ENCODE peak calls at places on chromosomes 2 and 18, in eight cellular contexts. One of them, this sample, is unnamed.

GRCh38 chr2:113240150-113240914 is 38.4 kb downstream of the PAX8 start:
- DNase-seq in ovary: peak; percentile 67
- DNase-seq in PC-3: peak; percentile 88
- DNase-seq in thyroid gland: peak; percentile 76
- DNase-seq in body of pancreas: peak; percentile 89
- DNase-seq in MM.1S: peak; percentile 27
- DNase-seq in CD8-positive, alpha-beta memory T cell: no peak
- DNase-seq in OCI-LY7: no peak
- DNase-seq in this sample: peak; percentile 96

GRCh38 chr2:1055014-1055595 is 104.5 kb downstream of the SNTG2 start:
- DNase-seq in ovary: no peak
- DNase-seq in PC-3: peak; percentile 19
- DNase-seq in thyroid gland: no peak
- DNase-seq in body of pancreas: no peak
- DNase-seq in MM.1S: no peak
- DNase-seq in CD8-positive, alpha-beta memory T cell: no peak
- DNase-seq in OCI-LY7: no peak
- DNase-seq in this sample: no peak

GRCh38 chr2:121771976-121772742 is 16.7 kb downstream of the TSN start:
- DNase-seq in ovary: no peak
- DNase-seq in PC-3: no peak
- DNase-seq in thyroid gland: no peak
- DNase-seq in body of pancreas: no peak
- DNase-seq in MM.1S: no peak
- DNase-seq in CD8-positive, alpha-beta memory T cell: no peak
- DNase-seq in OCI-LY7: peak; percentile 81
- DNase-seq in this sample: no peak

GRCh38 chr2:43251171-43251731 is 24.8 kb upstream of the ZFP36L2 start:
- DNase-seq in ovary: no peak
- DNase-seq in PC-3: no peak
- DNase-seq in thyroid gland: no peak
- DNase-seq in body of pancreas: no peak
- DNase-seq in MM.1S: no peak
- DNase-seq in CD8-positive, alpha-beta memory T cell: no peak
- DNase-seq in OCI-LY7: no peak
- DNase-seq in this sample: no peak

GRCh38 chr2:202700075-202700901 is 65.5 kb downstream of the FAM117B start:
- DNase-seq in ovary: no peak
- DNase-seq in PC-3: no peak
- DNase-seq in thyroid gland: no peak
- DNase-seq in body of pancreas: no peak
- DNase-seq in MM.1S: no peak
- DNase-seq in CD8-positive, alpha-beta memory T cell: no peak
- DNase-seq in OCI-LY7: no peak
- DNase-seq in this sample: no peak

GRCh38 chr2:41720702-41721344 is 327.0 kb upstream of the PKDCC start:
- DNase-seq in ovary: no peak
- DNase-seq in PC-3: no peak
- DNase-seq in thyroid gland: no peak
- DNase-seq in body of pancreas: no peak
- DNase-seq in MM.1S: no peak
- DNase-seq in CD8-positive, alpha-beta memory T cell: no peak
- DNase-seq in OCI-LY7: no peak
- DNase-seq in this sample: no peak

GRCh38 chr18:22499421-22499820 is 81.7 kb upstream of the CTAGE1 start:
- DNase-seq in ovary: no peak
- DNase-seq in PC-3: peak; percentile 77
- DNase-seq in thyroid gland: no peak
- DNase-seq in body of pancreas: no peak
- DNase-seq in MM.1S: no peak
- DNase-seq in CD8-positive, alpha-beta memory T cell: no peak
- DNase-seq in OCI-LY7: no peak
- DNase-seq in this sample: no peak

GRCh38 chr2:237731663-237732062 is 66.9 kb upstream of the RBM44 start:
- DNase-seq in ovary: no peak
- DNase-seq in PC-3: peak; percentile 73
- DNase-seq in thyroid gland: no peak
- DNase-seq in body of pancreas: no peak
- DNase-seq in MM.1S: no peak
- DNase-seq in CD8-positive, alpha-beta memory T cell: no peak
- DNase-seq in OCI-LY7: no peak
- DNase-seq in this sample: no peak

GRCh38 chr2:59789523-59789922 is 763.9 kb downstream of the BCL11A start:
- DNase-seq in ovary: no peak
- DNase-seq in PC-3: peak; percentile 8
- DNase-seq in thyroid gland: no peak
- DNase-seq in body of pancreas: no peak
- DNase-seq in MM.1S: no peak
- DNase-seq in CD8-positive, alpha-beta memory T cell: no peak
- DNase-seq in OCI-LY7: peak; percentile 4
- DNase-seq in this sample: no peak

GRCh38 chr2:120169020-120169419 is 54.2 kb downstream of the TMEM185B start:
- DNase-seq in ovary: no peak
- DNase-seq in PC-3: no peak
- DNase-seq in thyroid gland: no peak
- DNase-seq in body of pancreas: no peak
- DNase-seq in MM.1S: no peak
- DNase-seq in CD8-positive, alpha-beta memory T cell: no peak
- DNase-seq in OCI-LY7: no peak
- DNase-seq in this sample: no peak

GRCh38 chr2:8595821-8596600 is 85.8 kb upstream of the ID2 start:
- DNase-seq in ovary: peak; percentile 21
- DNase-seq in PC-3: no peak
- DNase-seq in thyroid gland: peak; percentile 36
- DNase-seq in body of pancreas: no peak
- DNase-seq in MM.1S: no peak
- DNase-seq in CD8-positive, alpha-beta memory T cell: no peak
- DNase-seq in OCI-LY7: no peak
- DNase-seq in this sample: no peak

GRCh38 chr18:57539702-57540101 is 46.8 kb downstream of the FECH start:
- DNase-seq in ovary: no peak
- DNase-seq in PC-3: no peak
- DNase-seq in thyroid gland: no peak
- DNase-seq in body of pancreas: peak; percentile 28
- DNase-seq in MM.1S: no peak
- DNase-seq in CD8-positive, alpha-beta memory T cell: no peak
- DNase-seq in OCI-LY7: no peak
- DNase-seq in this sample: no peak

GRCh38 chr2:136238552-136239346 is 120.8 kb upstream of the CXCR4 start:
- DNase-seq in ovary: no peak
- DNase-seq in PC-3: peak; percentile 68
- DNase-seq in thyroid gland: no peak
- DNase-seq in body of pancreas: no peak
- DNase-seq in MM.1S: peak; percentile 90
- DNase-seq in CD8-positive, alpha-beta memory T cell: peak; percentile 38
- DNase-seq in OCI-LY7: peak; percentile 97
- DNase-seq in this sample: no peak

GRCh38 chr2:65056990-65057375 is 767 bp downstream of the CEP68 start:
- DNase-seq in ovary: no peak
- DNase-seq in PC-3: no peak
- DNase-seq in thyroid gland: no peak
- DNase-seq in body of pancreas: no peak
- DNase-seq in MM.1S: peak; percentile 7
- DNase-seq in CD8-positive, alpha-beta memory T cell: no peak
- DNase-seq in OCI-LY7: peak; percentile 41
- DNase-seq in this sample: no peak

GRCh38 chr2:65061146-65061909 is 5.1 kb downstream of the CEP68 start:
- DNase-seq in ovary: no peak
- DNase-seq in PC-3: no peak
- DNase-seq in thyroid gland: no peak
- DNase-seq in body of pancreas: peak; percentile 78
- DNase-seq in MM.1S: no peak
- DNase-seq in CD8-positive, alpha-beta memory T cell: no peak
- DNase-seq in OCI-LY7: no peak
- DNase-seq in this sample: no peak

GRCh38 chr2:65056215-65056989 is at the start of gene CEP68:
- DNase-seq in ovary: peak; percentile 97
- DNase-seq in PC-3: peak; percentile 98
- DNase-seq in thyroid gland: peak; percentile 98
- DNase-seq in body of pancreas: peak; percentile 98
- DNase-seq in MM.1S: peak; percentile 98
- DNase-seq in CD8-positive, alpha-beta memory T cell: peak; percentile 94
- DNase-seq in OCI-LY7: peak; percentile 99
- DNase-seq in this sample: peak; percentile 97

GRCh38 chr2:65057391-65058052 is 1.3 kb downstream of the CEP68 start:
- DNase-seq in ovary: no peak
- DNase-seq in PC-3: peak; percentile 83
- DNase-seq in thyroid gland: no peak
- DNase-seq in body of pancreas: no peak
- DNase-seq in MM.1S: no peak
- DNase-seq in CD8-positive, alpha-beta memory T cell: peak; percentile 24
- DNase-seq in OCI-LY7: peak; percentile 46
- DNase-seq in this sample: no peak

DNA sequence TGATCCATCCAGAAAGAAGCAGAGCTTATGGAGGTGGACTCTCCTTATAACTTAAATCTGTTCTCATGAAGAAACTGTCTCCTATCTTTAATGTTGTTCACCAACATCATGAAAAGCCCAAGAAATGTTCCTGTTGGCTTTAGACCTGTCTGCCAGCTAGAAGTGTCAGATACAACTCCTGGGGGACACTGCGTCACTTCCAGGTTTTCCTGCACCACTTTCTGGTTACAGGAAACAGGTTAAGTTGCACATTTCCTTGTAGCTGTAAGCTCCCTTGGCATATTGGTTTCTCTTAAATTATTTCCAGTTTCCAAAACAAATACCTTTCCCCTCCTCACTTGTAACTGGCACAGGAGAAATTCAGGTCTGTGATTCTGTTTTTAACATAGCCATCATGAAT is 2.9 kb downstream of the CEP68 start:
- DNase-seq in ovary: no peak
- DNase-seq in PC-3: no peak
- DNase-seq in thyroid gland: no peak
- DNase-seq in body of pancreas: no peak
- DNase-seq in MM.1S: no peak
- DNase-seq in CD8-positive, alpha-beta memory T cell: no peak
- DNase-seq in OCI-LY7: no peak
- DNase-seq in this sample: no peak
- H3K4me1 ChIP-seq in ovary: peaks cover 8% of the 10 kb centered on the region
- H3K4me1 ChIP-seq in PC-3: peaks cover 17% of the 10 kb centered on the region
- H3K4me1 ChIP-seq in thyroid gland: peaks cover 64% of the 10 kb centered on the region
- H3K4me1 ChIP-seq in body of pancreas: peaks cover 72% of the 10 kb centered on the region
- H3K4me1 ChIP-seq in MM.1S: peaks cover 27% of the 10 kb centered on the region
- H3K4me1 ChIP-seq in CD8-positive, alpha-beta memory T cell: peaks cover 45% of the 10 kb centered on the region
- H3K4me1 ChIP-seq in OCI-LY7: peaks cover 46% of the 10 kb centered on the region
- H3K4me1 ChIP-seq in this sample: peaks cover 55% of the 10 kb centered on the region

GRCh38 chr18:76486600-76486999 is 8.4 kb downstream of the ZNF516 start:
- DNase-seq in ovary: no peak
- DNase-seq in PC-3: no peak
- DNase-seq in thyroid gland: no peak
- DNase-seq in body of pancreas: no peak
- DNase-seq in MM.1S: no peak
- DNase-seq in CD8-positive, alpha-beta memory T cell: no peak
- DNase-seq in OCI-LY7: no peak
- DNase-seq in this sample: no peak
- H3K4me1 ChIP-seq in ovary: peaks cover 13% of the 10 kb centered on the region
- H3K4me1 ChIP-seq in PC-3: no peaks in the 10 kb centered on the region
- H3K4me1 ChIP-seq in thyroid gland: peaks cover 19% of the 10 kb centered on the region
- H3K4me1 ChIP-seq in body of pancreas: peaks cover 39% of the 10 kb centered on the region
- H3K4me1 ChIP-seq in MM.1S: no peaks in the 10 kb centered on the region
- H3K4me1 ChIP-seq in CD8-positive, alpha-beta memory T cell: no peaks in the 10 kb centered on the region
- H3K4me1 ChIP-seq in OCI-LY7: peaks cover 57% of the 10 kb centered on the region
- H3K4me1 ChIP-seq in this sample: peaks cover 26% of the 10 kb centered on the region

DNA sequence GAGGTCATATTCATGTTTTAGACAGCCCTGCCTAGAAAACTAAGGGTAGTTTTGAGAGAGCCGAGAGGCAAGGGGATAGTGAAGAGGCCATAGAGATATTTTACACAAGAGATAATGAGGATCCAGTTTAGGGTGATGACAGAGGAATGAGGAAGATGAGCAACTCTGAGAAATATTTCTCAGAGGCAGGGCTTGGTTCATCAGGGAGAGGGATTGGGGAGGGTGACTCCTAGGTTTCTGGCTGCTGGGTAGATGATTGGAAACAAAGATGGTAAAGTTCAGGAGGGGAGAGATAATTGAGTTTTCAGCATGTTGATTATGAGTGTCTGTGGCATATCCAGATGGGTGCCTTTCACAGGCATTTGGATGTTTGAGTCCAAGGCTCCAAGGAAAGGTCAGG is 7.3 kb downstream of the MYL12B start:
- DNase-seq in ovary: no peak
- DNase-seq in PC-3: no peak
- DNase-seq in thyroid gland: no peak
- DNase-seq in body of pancreas: no peak
- DNase-seq in MM.1S: no peak
- DNase-seq in CD8-positive, alpha-beta memory T cell: no peak
- DNase-seq in OCI-LY7: no peak
- DNase-seq in this sample: no peak
- H3K4me1 ChIP-seq in ovary: peaks cover 17% of the 10 kb centered on the region
- H3K4me1 ChIP-seq in PC-3: peaks cover 38% of the 10 kb centered on the region
- H3K4me1 ChIP-seq in thyroid gland: peaks cover 50% of the 10 kb centered on the region
- H3K4me1 ChIP-seq in body of pancreas: peaks cover 56% of the 10 kb centered on the region
- H3K4me1 ChIP-seq in MM.1S: no peaks in the 10 kb centered on the region
- H3K4me1 ChIP-seq in CD8-positive, alpha-beta memory T cell: peaks cover 62% of the 10 kb centered on the region
- H3K4me1 ChIP-seq in OCI-LY7: peaks cover 67% of the 10 kb centered on the region
- H3K4me1 ChIP-seq in this sample: no peaks in the 10 kb centered on the region

GRCh38 chr2:68762665-68763064 is 28.1 kb downstream of the ARHGAP25 start:
- DNase-seq in ovary: no peak
- DNase-seq in PC-3: no peak
- DNase-seq in thyroid gland: no peak
- DNase-seq in body of pancreas: no peak
- DNase-seq in MM.1S: peak; percentile 84
- DNase-seq in CD8-positive, alpha-beta memory T cell: no peak
- DNase-seq in OCI-LY7: peak; percentile 81
- DNase-seq in this sample: no peak
- H3K4me1 ChIP-seq in ovary: peaks cover 15% of the 10 kb centered on the region
- H3K4me1 ChIP-seq in PC-3: no peaks in the 10 kb centered on the region
- H3K4me1 ChIP-seq in thyroid gland: peaks cover 39% of the 10 kb centered on the region
- H3K4me1 ChIP-seq in body of pancreas: peaks cover 11% of the 10 kb centered on the region
- H3K4me1 ChIP-seq in MM.1S: peaks cover 59% of the 10 kb centered on the region
- H3K4me1 ChIP-seq in CD8-positive, alpha-beta memory T cell: peaks cover 98% of the 10 kb centered on the region
- H3K4me1 ChIP-seq in OCI-LY7: peaks cover 70% of the 10 kb centered on the region
- H3K4me1 ChIP-seq in this sample: peaks cover 16% of the 10 kb centered on the region

GRCh38 chr2:46297546-46298271 is 502 bp downstream of the EPAS1 start:
- DNase-seq in ovary: peak; percentile 75
- DNase-seq in PC-3: peak; percentile 71
- DNase-seq in thyroid gland: peak; percentile 91
- DNase-seq in body of pancreas: peak; percentile 90
- DNase-seq in MM.1S: peak; percentile 77
- DNase-seq in CD8-positive, alpha-beta memory T cell: peak; percentile 64
- DNase-seq in OCI-LY7: no peak
- DNase-seq in this sample: no peak

GRCh38 chr2:46300406-46300832 is 3.2 kb downstream of the EPAS1 start:
- DNase-seq in ovary: no peak
- DNase-seq in PC-3: no peak
- DNase-seq in thyroid gland: no peak
- DNase-seq in body of pancreas: no peak
- DNase-seq in MM.1S: no peak
- DNase-seq in CD8-positive, alpha-beta memory T cell: no peak
- DNase-seq in OCI-LY7: no peak
- DNase-seq in this sample: peak; percentile 52

GRCh38 chr2:46299365-46300263 is 2.4 kb downstream of the EPAS1 start:
- DNase-seq in ovary: peak; percentile 75
- DNase-seq in PC-3: peak; percentile 74
- DNase-seq in thyroid gland: peak; percentile 85
- DNase-seq in body of pancreas: peak; percentile 83
- DNase-seq in MM.1S: no peak
- DNase-seq in CD8-positive, alpha-beta memory T cell: no peak
- DNase-seq in OCI-LY7: no peak
- DNase-seq in this sample: peak; percentile 88

GRCh38 chr2:46298272-46298521 is 990 bp downstream of the EPAS1 start:
- DNase-seq in ovary: no peak
- DNase-seq in PC-3: no peak
- DNase-seq in thyroid gland: no peak
- DNase-seq in body of pancreas: no peak
- DNase-seq in MM.1S: no peak
- DNase-seq in CD8-positive, alpha-beta memory T cell: no peak
- DNase-seq in OCI-LY7: no peak
- DNase-seq in this sample: no peak

GRCh38 chr2:46298522-46299351 is 1.5 kb downstream of the EPAS1 start:
- DNase-seq in ovary: peak; percentile 80
- DNase-seq in PC-3: peak; percentile 42
- DNase-seq in thyroid gland: peak; percentile 59
- DNase-seq in body of pancreas: peak; percentile 76
- DNase-seq in MM.1S: peak; percentile 12
- DNase-seq in CD8-positive, alpha-beta memory T cell: no peak
- DNase-seq in OCI-LY7: no peak
- DNase-seq in this sample: peak; percentile 84
- H3K4me1 ChIP-seq in ovary: peaks cover 6% of the 10 kb centered on the region
- H3K4me1 ChIP-seq in PC-3: peaks cover 18% of the 10 kb centered on the region
- H3K4me1 ChIP-seq in thyroid gland: peaks cover 12% of the 10 kb centered on the region
- H3K4me1 ChIP-seq in body of pancreas: peaks cover 54% of the 10 kb centered on the region
- H3K4me1 ChIP-seq in MM.1S: no peaks in the 10 kb centered on the region
- H3K4me1 ChIP-seq in CD8-positive, alpha-beta memory T cell: peaks cover 30% of the 10 kb centered on the region
- H3K4me1 ChIP-seq in OCI-LY7: no peaks in the 10 kb centered on the region
- H3K4me1 ChIP-seq in this sample: no peaks in the 10 kb centered on the region

This sample was measured in right atrium auricular region.